ENCODE peak calls at places on chromosomes 5 and 9, in eight cellular contexts. R is Peyer's patch, Z is HCT116, F is IMR-90, Y is ovary, P is breast epithelium, U is stomach, A is testis. I is an unnamed sample.
A peak's percentile ranks its signal among the peaks of the same experiment; 100 is the strongest.

GRCh38 chr5:79720096-79720495 is 30.5 kb downstream of the CMYA5 start:
- DNase-seq in A (no peak), P (no peak), F (no peak), R (no peak), Y (no peak), Z (no peak), U (no peak), I (no peak)

GRCh38 chr5:72767289-72768010 is 49.0 kb upstream of the TNPO1 start:
- DNase-seq in P (no peak), Z (no peak), Y (no peak), R (no peak), F (no peak), A (no peak), U (no peak), I (peak; percentile 63)

GRCh38 chr5:43192558-43193170 is 639 bp downstream of the NIM1K start:
- DNase-seq in F (peak; percentile 27), P (no peak), Y (peak; percentile 16), Z (no peak), U (no peak), R (no peak), A (peak; percentile 30), I (no peak)

GRCh38 chr5:76818844-76819831 is at the start of gene F2RL1:
- DNase-seq in Z (peak; percentile 90), A (peak; percentile 62), P (peak; percentile 69), U (peak; percentile 94), R (peak; percentile 96), Y (no peak), F (peak; percentile 73), I (peak; percentile 81)

GRCh38 chr5:55063220-55063863 is 39.1 kb upstream of the GZMA start:
- DNase-seq in Z (no peak), U (no peak), P (no peak), F (peak; percentile 58), R (no peak), A (no peak), Y (no peak), I (no peak)

GRCh38 chr9:34576593-34576935 is 13.0 kb downstream of the CNTFR start:
- DNase-seq in P (no peak), U (no peak), Y (no peak), A (no peak), F (no peak), R (no peak), Z (no peak), I (no peak)

GRCh38 chr9:85392270-85392669 is 349.5 kb downstream of the AGTPBP1 start:
- DNase-seq in A (no peak), U (no peak), Z (no peak), P (no peak), Y (no peak), R (no peak), F (no peak), I (no peak)

GRCh38 chr5:142322747-142323479 is 1.9 kb downstream of the SPRY4 start:
- DNase-seq in P (no peak), Z (no peak), F (peak; percentile 69), Y (no peak), R (peak; percentile 56), U (no peak), A (no peak), I (no peak)

DNA sequence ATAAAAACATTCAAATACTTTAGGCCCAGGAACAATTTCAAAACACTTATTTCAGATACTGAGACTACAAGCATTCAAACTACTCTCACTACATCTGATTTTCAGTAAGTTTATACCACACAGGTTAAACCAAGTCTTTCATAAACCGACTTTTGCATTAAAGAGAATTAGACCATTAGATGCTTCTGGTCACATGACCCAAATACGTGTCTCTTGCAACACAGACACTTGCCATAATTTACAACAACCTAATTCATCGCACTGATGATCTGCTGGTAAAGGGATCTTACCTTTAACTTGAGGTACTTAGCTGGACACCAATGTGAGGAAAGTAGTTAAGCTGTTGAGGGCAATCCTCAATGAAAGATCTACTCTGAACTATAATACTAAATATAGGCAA is 3.2 kb downstream of the HNRNPH1 start:
- DNase-seq in A (no peak), U (no peak), Y (no peak), P (no peak), F (no peak), R (no peak), Z (no peak), I (no peak)
- TF ChIP-seq POLR2A in A (no peak), U (no peak), Y (no peak), P (no peak), F (no peak), R (no peak), Z (no peak), I (no peak)

GRCh38 chr9:127971357-127972315 is 9.2 kb downstream of the EEIG1 start:
- DNase-seq in U (no peak), R (peak; percentile 49), P (no peak), A (no peak), F (no peak), Z (no peak), Y (no peak), I (no peak)
- H3K27ac ChIP-seq in U (peak overlapping the region; percentile 71), R (peak overlapping the region; percentile 96), P (peak overlapping the region; percentile 99), A (peak overlapping the region; percentile 37), F (no peak overlapping the region), Z (peak overlapping the region; percentile 19), Y (no peak overlapping the region), I (no peak overlapping the region)

GRCh38 chr9:132546148-132547051 is 36.0 kb upstream of the BARHL1 start:
- DNase-seq in U (no peak), P (no peak), R (no peak), Y (no peak), A (peak; percentile 37), Z (no peak), F (no peak), I (no peak)
- H3K4me1 ChIP-seq in U (peaks cover 12% of the 10 kb centered on the region), P (no peaks in the 10 kb centered on the region), R (no peaks in the 10 kb centered on the region), Y (no peaks in the 10 kb centered on the region), A (no peaks in the 10 kb centered on the region), Z (peaks cover 4% of the 10 kb centered on the region), F (no peaks in the 10 kb centered on the region), I (no peaks in the 10 kb centered on the region)

DNA sequence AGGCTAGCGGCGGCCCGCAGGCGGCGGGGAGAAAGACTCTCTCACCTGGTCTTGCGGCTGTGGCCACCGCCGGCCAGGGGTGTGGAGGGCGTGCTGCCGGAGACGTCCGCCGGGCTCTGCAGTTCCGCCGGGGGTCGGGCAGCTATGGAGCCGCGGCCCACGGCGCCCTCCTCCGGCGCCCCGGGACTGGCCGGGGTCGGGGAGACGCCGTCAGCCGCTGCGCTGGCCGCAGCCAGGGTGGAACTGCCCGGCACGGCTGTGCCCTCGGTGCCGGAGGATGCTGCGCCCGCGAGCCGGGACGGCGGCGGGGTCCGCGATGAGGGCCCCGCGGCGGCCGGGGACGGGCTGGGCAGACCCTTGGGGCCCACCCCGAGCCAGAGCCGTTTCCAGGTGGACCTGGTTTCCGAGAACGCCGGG is 253 bp downstream of the SLC12A2 start:
- DNase-seq in P (peak; percentile 61), U (no peak), A (no peak), Y (no peak), Z (no peak), F (peak; percentile 52), R (no peak), I (no peak)
- TF ChIP-seq POLR2A in P (no peak), U (no peak), A (no peak), Y (no peak), Z (no peak), F (no peak), R (no peak), I (no peak)

GRCh38 chr5:179799644-179799973 is 5.8 kb downstream of the LTC4S start:
- DNase-seq in R (no peak), U (no peak), F (no peak), A (no peak), P (no peak), Y (no peak), Z (no peak), I (no peak)
- H3K27ac ChIP-seq in R (no peak overlapping the region), U (no peak overlapping the region), F (no peak overlapping the region), A (no peak overlapping the region), P (no peak overlapping the region), Y (no peak overlapping the region), Z (no peak overlapping the region), I (no peak overlapping the region)